ENCODE peak calls at places on chromosomes 16 and 17, in four cellular contexts. H, V, M and I are unnamed samples.

GRCh38 chr17:77721823-77722160 is 236.7 kb upstream of the TNRC6C start:
- DNase-seq in V (no peak), M (no peak), H (no peak), I (no peak)

GRCh38 chr17:80793851-80794267 is 197.8 kb upstream of the CHMP6 start:
- DNase-seq in M (peak), V (no peak), H (no peak), I (peak)

GRCh38 chr16:88978608-88979346 is 1.8 kb upstream of the CBFA2T3 start:
- DNase-seq in M (no peak), H (no peak), V (peak), I (no peak)

GRCh38 chr17:41975099-41976083 is 8.8 kb downstream of the CNP start:
- DNase-seq in V (no peak), M (no peak), H (no peak), I (peak)

GRCh38 chr17:245611-246010 is 64.2 kb upstream of the DOC2B start:
- DNase-seq in V (no peak), M (no peak), H (no peak), I (no peak)

GRCh38 chr16:27977966-27978365 is 85.5 kb downstream of the GSG1L start:
- DNase-seq in M (no peak), V (peak), H (no peak), I (peak)

GRCh38 chr17:76528528-76529223 is 8.8 kb downstream of the CYGB start:
- DNase-seq in H (no peak), V (peak), M (no peak), I (no peak)

GRCh38 chr17:32015245-32016013 is 8.2 kb downstream of the LRRC37B start:
- DNase-seq in M (no peak), V (no peak), H (no peak), I (no peak)

GRCh38 chr16:7227193-7227825 is 105.3 kb upstream of the RBFOX1 start:
- DNase-seq in M (no peak), V (no peak), H (no peak), I (no peak)

GRCh38 chr17:49690256-49690655 is 12.4 kb upstream of the SPOP start:
- DNase-seq in H (no peak), M (no peak), V (no peak), I (no peak)

GRCh38 chr17:49523706-49524472 is 28.8 kb downstream of the NGFR start:
- DNase-seq in M (no peak), V (no peak), H (no peak), I (no peak)

GRCh38 chr16:759110-759910 is 1.2 kb upstream of the MSLN start:
- DNase-seq in M (no peak), V (no peak), H (no peak), I (no peak)

GRCh38 chr17:32998893-32999240 is 7.2 kb downstream of the SPACA3 start:
- DNase-seq in H (no peak), M (no peak), V (no peak), I (peak)

GRCh38 chr16:51095114-51095872 is 55.8 kb downstream of the SALL1 start:
- DNase-seq in V (no peak), M (no peak), H (no peak), I (no peak)

GRCh38 chr16:57628782-57629181 is 352 bp downstream of the ADGRG1 start:
- DNase-seq in M (no peak), V (no peak), H (no peak), I (no peak)

GRCh38 chr16:73011926-73012325 is 36.0 kb downstream of the ZFHX3 start:
- DNase-seq in H (no peak), M (no peak), V (no peak), I (no peak)

GRCh38 chr17:792277-792676 is 10.1 kb downstream of the MRM3 start:
- DNase-seq in V (no peak), H (no peak), M (no peak), I (no peak)

GRCh38 chr16:66741971-66742396 is 9.4 kb downstream of the DYNC1LI2 start:
- DNase-seq in H (no peak), V (no peak), M (no peak), I (peak)
- H3K4me3 ChIP-seq in H (no peak), V (peak), M (no peak), I (no peak)

DNA sequence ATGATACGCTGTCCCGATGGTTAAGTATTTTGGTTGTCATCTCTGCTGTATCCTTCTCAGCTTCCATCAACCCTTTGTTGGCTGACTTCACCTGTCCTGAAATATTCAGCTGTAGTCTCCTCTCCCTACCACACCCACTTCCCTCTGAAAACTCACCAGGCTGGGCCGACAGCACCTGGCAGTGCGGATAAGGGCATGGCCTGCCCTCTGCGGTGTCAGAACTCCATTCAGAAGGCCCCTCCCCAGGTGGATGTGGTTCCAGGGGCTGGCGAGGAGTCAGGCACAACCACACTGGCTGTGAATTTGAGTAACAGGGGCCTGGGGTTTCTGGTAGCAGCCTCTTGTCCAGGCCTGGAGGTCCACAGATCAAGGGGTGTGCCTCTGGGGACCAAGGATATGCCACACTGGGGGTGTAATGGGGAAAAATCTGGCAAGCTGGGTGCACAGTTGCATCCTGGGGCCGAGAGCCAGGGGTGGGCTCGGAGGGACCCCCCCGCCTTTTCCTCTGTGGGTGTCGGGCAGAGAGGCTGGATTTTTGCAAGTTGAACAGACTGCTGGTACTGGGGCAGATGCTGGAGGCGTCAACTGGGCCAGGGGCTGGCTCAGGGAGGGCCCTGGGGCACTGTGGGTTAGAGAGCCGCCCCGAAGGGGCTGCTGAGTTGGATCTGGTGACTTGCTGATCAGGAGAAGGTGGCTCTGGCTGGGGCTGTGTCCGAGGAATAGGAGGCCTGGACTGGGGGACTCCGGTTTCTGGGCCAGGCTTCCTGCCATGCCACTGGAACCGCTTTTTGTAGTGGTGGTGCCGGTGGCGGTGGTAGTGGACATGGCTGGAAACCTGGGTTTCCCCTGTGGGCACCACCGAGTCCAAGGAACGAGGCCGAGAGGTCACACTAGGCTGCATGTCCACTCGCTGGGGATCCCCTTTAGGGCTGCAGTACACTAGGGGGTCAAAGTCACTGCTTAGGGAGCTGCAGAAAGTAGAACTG is 5.6 kb upstream of the SUPT4H1 start:
- DNase-seq in V (no peak), M (no peak), H (no peak), I (no peak)
- H3K27ac ChIP-seq in V (no peak), M (no peak), H (no peak), I (no peak)

GRCh38 chr17:8079291-8080207 is 8.0 kb downstream of the ALOX12B start:
- DNase-seq in V (peak), H (peak), M (peak), I (no peak)
- H3K4me3 ChIP-seq in V (peak), H (peak), M (peak), I (peak)

GRCh38 chr17:57264250-57264649 is 7.9 kb downstream of the MSI2 start:
- DNase-seq in V (no peak), H (no peak), M (no peak), I (no peak)
- H3K27ac ChIP-seq in V (no peak), H (no peak), M (no peak), I (no peak)

GRCh38 chr16:48064971-48065370 is 90.8 kb downstream of the ABCC12 start:
- DNase-seq in H (no peak), V (no peak), M (no peak), I (no peak)
- H3K4me3 ChIP-seq in H (no peak), V (no peak), M (no peak), I (no peak)

GRCh38 chr17:82235056-82235774 is 6.4 kb downstream of the SLC16A3 start:
- DNase-seq in H (no peak), V (peak), M (no peak), I (no peak)
- H3K27ac ChIP-seq in H (no peak), V (no peak), M (no peak), I (no peak)

DNA sequence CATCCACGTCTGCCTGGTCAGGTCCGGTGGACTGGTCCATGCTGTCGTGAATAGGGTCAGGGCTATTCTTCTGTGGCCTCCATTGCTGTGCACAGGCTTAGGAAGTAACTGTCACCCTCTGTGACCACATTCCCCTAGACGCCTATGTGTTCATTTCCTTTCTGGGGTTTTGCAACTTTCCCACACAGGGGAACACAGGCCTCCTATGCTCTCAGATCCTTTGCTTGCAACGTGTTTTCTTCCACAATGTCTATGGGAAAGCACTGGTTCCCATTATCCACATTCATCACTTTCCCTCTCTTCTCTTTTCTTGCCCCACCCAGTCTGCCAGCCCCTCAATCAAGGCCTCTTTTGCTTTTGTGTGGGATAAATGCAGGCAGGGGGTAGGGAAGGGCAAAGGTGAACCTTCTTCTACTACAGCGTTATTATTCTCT is 43.2 kb upstream of the DNAJA2 start:
- DNase-seq in M (no peak), H (no peak), V (no peak), I (no peak)
- H3K4me3 ChIP-seq in M (no peak), H (no peak), V (no peak), I (no peak)